ENCODE peak calls at places on chromosomes 2 and 18, in six cellular contexts. X is A549, U is HCT116, D is HepG2, Y is WTC11, E is K562. I is an unnamed sample.

GRCh38 chr2:137951606-137952005 is 12.7 kb upstream of the HNMT start:
- DNase-seq in U (no peak), D (no peak), E (no peak), X (no peak), Y (no peak), I (no peak)

GRCh38 chr2:233011268-233012190 is 1.5 kb downstream of the NGEF start:
- DNase-seq in E (no peak), U (no peak), D (no peak), Y (no peak), X (no peak), I (peak; percentile 38)

GRCh38 chr18:59919026-59919425 is 19.2 kb downstream of the PMAIP1 start:
- DNase-seq in D (no peak), X (no peak), U (no peak), Y (no peak), E (no peak), I (no peak)

GRCh38 chr2:204110250-204111183 is 174.0 kb downstream of the ICOS start:
- DNase-seq in E (no peak), U (no peak), X (no peak), Y (no peak), D (no peak), I (peak; percentile 76)

GRCh38 chr2:213710164-213710563 is 425.9 kb downstream of the SPAG16 start:
- DNase-seq in Y (no peak), E (no peak), X (no peak), D (no peak), U (no peak), I (no peak)

GRCh38 chr2:30026091-30027055 is 105.0 kb upstream of the ALK start:
- DNase-seq in D (peak; percentile 13), E (peak; percentile 57), Y (peak; percentile 73), U (peak; percentile 4), X (peak; percentile 50), I (peak; percentile 37)

GRCh38 chr2:72883356-72883962 is 3.7 kb upstream of the SPR start:
- DNase-seq in Y (peak; percentile 74), U (no peak), D (peak; percentile 47), X (peak; percentile 34), E (no peak), I (peak; percentile 59)

GRCh38 chr2:229174794-229175529 is 96.1 kb downstream of the PID1 start:
- DNase-seq in D (no peak), E (no peak), X (no peak), U (no peak), Y (no peak), I (no peak)

GRCh38 chr2:1538663-1539062 is 125.4 kb downstream of the TPO start:
- DNase-seq in Y (peak; percentile 58), D (peak; percentile 25), X (peak; percentile 71), U (peak; percentile 45), E (no peak), I (peak; percentile 56)

GRCh38 chr2:29317077-29317517 is 201.9 kb downstream of the CLIP4 start:
- DNase-seq in D (no peak), Y (no peak), E (no peak), U (no peak), X (no peak), I (peak; percentile 76)

GRCh38 chr18:75211721-75212625 is 1.4 kb downstream of the TSHZ1 start:
- DNase-seq in E (peak; percentile 45), Y (peak; percentile 63), X (peak; percentile 34), U (no peak), D (peak; percentile 9), I (peak; percentile 76)

GRCh38 chr2:88557290-88557689 is 70.0 kb downstream of the EIF2AK3 start:
- DNase-seq in D (no peak), U (no peak), X (no peak), Y (no peak), E (no peak), I (no peak)

GRCh38 chr18:35683021-35683420 is 101.5 kb downstream of the GALNT1 start:
- DNase-seq in Y (no peak), D (no peak), E (no peak), X (no peak), U (no peak), I (no peak)

GRCh38 chr2:224569654-224570053 is 15.5 kb downstream of the CUL3 start:
- DNase-seq in D (no peak), U (no peak), Y (no peak), E (no peak), X (no peak), I (no peak)

GRCh38 chr2:1561793-1562521 is 148.7 kb downstream of the TPO start:
- DNase-seq in X (no peak), U (no peak), E (no peak), D (no peak), Y (no peak), I (no peak)

GRCh38 chr2:56357655-56358295 is 174.0 kb downstream of the CCDC85A start:
- DNase-seq in E (no peak), Y (no peak), D (no peak), X (no peak), U (no peak), I (no peak)

GRCh38 chr18:48167901-48168300 is 237.4 kb upstream of the SMAD2 start:
- DNase-seq in U (no peak), E (no peak), X (no peak), D (peak; percentile 85), Y (no peak), I (no peak)

GRCh38 chr18:2948038-2948437 is 64.9 kb downstream of the LPIN2 start:
- DNase-seq in X (peak; percentile 54), E (peak; percentile 33), U (peak; percentile 7), D (peak; percentile 23), Y (no peak), I (peak; percentile 20)
- TF ChIP-seq CTCF in X (peak; percentile 47), E (no peak), U (peak; percentile 36), D (peak; percentile 30), Y (no peak), I (no peak)

GRCh38 chr2:162127422-162127821 is 24.6 kb downstream of the GCG start:
- DNase-seq in E (no peak), X (no peak), D (no peak), U (no peak), Y (no peak), I (no peak)

GRCh38 chr2:162125138-162125537 is 26.9 kb downstream of the GCG start:
- DNase-seq in D (no peak), Y (no peak), X (no peak), E (no peak), U (no peak), I (no peak)

GRCh38 chr2:162126145-162126926 is 25.7 kb downstream of the GCG start:
- DNase-seq in E (no peak), D (no peak), Y (no peak), X (no peak), U (no peak), I (peak; percentile 70)

GRCh38 chr2:162118166-162119031 is 33.6 kb downstream of the GCG start:
- DNase-seq in U (no peak), X (no peak), D (no peak), Y (no peak), E (no peak), I (no peak)

DNA sequence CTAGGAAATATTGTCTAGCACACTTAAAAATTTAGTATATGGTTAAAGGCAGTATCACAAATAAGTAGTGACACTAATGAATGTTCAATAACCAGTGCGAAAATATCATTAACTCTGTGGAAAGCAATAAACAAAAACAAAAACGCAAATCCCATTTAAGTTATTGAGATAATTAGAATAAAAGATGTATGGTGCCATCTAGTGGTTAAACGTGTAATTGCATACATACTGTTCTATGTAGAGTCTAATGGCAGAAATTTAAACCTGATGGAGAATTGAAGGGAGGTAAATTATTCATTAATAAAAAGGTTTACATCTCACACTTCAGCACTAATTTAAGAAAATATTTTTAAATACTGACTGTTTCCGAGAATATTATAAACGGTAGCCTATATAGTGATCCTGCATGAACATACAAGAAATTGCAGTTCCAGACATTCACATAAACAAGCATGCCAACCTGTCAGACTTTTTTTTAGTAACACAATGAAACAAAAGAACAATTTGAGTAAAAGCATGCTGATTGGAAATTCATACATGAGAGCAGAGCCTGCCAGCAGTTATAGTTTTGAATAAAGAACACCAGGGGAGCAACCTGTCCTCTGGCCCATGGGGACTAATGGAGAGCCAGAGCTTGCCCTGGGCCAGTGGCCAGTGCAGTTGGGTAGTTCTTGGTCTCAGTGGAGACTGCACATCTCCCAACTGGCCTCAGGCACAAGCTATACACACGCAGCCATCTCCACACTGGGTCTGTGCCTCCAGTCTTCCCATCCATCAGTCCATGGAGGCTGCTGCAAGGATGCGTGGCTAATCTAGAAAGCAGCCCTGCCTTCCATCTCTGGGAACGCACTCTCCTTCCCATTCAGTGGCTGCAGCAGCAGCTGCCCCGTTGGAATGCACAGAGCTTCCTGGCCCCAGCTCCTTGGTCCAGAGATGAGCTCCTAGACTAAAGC is 28.0 kb downstream of the GCG start:
- DNase-seq in X (peak; percentile 51), D (peak; percentile 69), U (peak; percentile 61), E (peak; percentile 53), Y (no peak), I (peak; percentile 66)
- TF ChIP-seq MAX in X (no peak), D (no peak), U (no peak), E (no peak), Y (no peak), I (no peak)

GRCh38 chr2:230866704-230867561 is 2.2 kb downstream of the ITM2C start:
- DNase-seq in Y (no peak), U (no peak), E (no peak), X (no peak), D (no peak), I (peak; percentile 94)
- TF ChIP-seq CTCF in Y (no peak), U (no peak), E (no peak), X (no peak), D (no peak), I (peak; percentile 40)

DNA sequence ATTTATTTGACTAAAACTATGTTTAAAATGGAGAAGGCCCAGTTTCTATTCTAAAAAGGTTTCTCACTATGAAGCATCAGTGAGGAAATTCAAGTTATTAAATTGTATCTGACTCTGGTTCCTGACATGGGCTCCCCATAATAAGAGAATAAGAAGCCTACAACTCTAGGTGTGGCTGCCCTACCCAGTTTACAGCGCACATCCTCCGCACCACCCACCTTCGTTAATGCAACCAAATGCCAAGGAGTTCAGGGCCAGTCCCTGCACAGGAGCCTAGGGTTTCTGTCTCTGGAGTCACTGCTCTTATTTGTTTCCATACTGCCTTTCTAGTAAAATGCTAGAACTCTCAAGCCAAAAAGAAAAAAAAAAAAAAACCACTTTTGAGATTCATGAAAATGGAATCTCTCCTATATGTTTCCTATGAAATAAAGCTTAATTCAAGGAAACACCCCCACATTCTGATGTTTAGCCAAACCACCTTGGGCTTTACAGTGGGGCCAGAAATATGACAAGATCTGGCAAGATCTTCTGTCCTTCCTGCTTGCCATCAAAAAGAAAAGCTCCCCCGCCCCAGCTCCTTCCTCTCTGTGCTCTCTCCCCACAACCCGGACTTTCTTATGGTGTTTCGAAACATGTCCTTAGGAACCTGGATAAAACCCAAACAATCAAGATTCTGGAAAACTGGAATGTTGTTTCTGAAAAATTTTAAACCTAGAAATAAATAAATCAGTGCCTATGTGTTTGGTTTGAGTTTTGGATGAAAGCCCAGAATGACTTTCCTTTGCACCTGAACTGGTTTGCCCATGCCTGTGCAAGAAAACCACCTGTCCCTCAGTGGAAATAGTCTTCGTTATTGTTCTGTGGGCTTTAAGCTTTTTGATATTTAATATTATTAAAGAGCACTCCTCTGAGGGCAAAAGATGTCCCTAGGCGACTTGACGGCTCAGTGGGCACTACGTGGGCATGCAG is 136.7 kb downstream of the SP3 start:
- DNase-seq in Y (no peak), E (no peak), U (no peak), X (no peak), D (no peak), I (no peak)
- TF ChIP-seq MAX in Y (no peak), E (no peak), U (no peak), X (no peak), D (no peak), I (no peak)

GRCh38 chr2:236236559-236237450 is 27.4 kb downstream of the ASB18 start:
- DNase-seq in X (no peak), D (no peak), E (no peak), U (no peak), Y (no peak), I (no peak)
- TF ChIP-seq CTCF in X (no peak), D (no peak), E (no peak), U (no peak), Y (no peak), I (no peak)

I was measured in NB4.